ENCODE peak calls at places on chromosome 20, in four cellular contexts. Y, I, C and L are unnamed samples.

GRCh38 chr20:16476032-16476431 is 97.2 kb downstream of the KIF16B start:
- DNase-seq in I (peak), C (peak), Y (no peak), L (peak)

GRCh38 chr20:16362642-16363041 is 210.6 kb downstream of the KIF16B start:
- DNase-seq in C (no peak), I (no peak), Y (no peak), L (no peak)

GRCh38 chr20:1875762-1876161 is 19.4 kb upstream of the SIRPA start:
- DNase-seq in C (no peak), Y (no peak), I (no peak), L (no peak)

GRCh38 chr20:51467971-51468626 is 74.4 kb downstream of the NFATC2 start:
- DNase-seq in I (no peak), Y (no peak), C (no peak), L (no peak)

GRCh38 chr20:401682-402495 is 6.2 kb upstream of the RBCK1 start:
- DNase-seq in I (no peak), Y (no peak), C (no peak), L (peak)

GRCh38 chr20:25563876-25564275 is 21.5 kb downstream of the NINL start:
- DNase-seq in Y (no peak), I (no peak), C (no peak), L (no peak)

GRCh38 chr20:3218307-3218988 is 9.2 kb downstream of the ITPA start:
- DNase-seq in Y (no peak), C (no peak), I (peak), L (peak)

GRCh38 chr20:50048420-50049166 is 64.4 kb downstream of the UBE2V1 start:
- DNase-seq in I (no peak), C (no peak), Y (no peak), L (no peak)

GRCh38 chr20:41734506-41734945 is 116.3 kb upstream of the CHD6 start:
- DNase-seq in I (peak), Y (peak), C (no peak), L (peak)

GRCh38 chr20:31936430-31936829 is 15.4 kb downstream of the PDRG1 start:
- DNase-seq in Y (no peak), C (no peak), I (no peak), L (no peak)

GRCh38 chr20:54708229-54708628 is 232.8 kb downstream of the DOK5 start:
- DNase-seq in C (no peak), Y (no peak), I (no peak), L (no peak)

GRCh38 chr20:6053776-6054688 is at the start of gene LRRN4:
- DNase-seq in I (no peak), Y (no peak), C (no peak), L (peak)

GRCh38 chr20:50534567-50534966 is 24.4 kb downstream of the PTPN1 start:
- DNase-seq in I (no peak), C (no peak), Y (no peak), L (no peak)

GRCh38 chr20:37390891-37391525 is 45.1 kb downstream of the SRC start:
- DNase-seq in I (no peak), C (no peak), Y (no peak), L (peak)

GRCh38 chr20:11581271-11581670 is 336.4 kb upstream of the BTBD3 start:
- DNase-seq in C (no peak), Y (no peak), I (no peak), L (peak)

GRCh38 chr20:19602660-19603389 is 155.2 kb upstream of the RIN2 start:
- DNase-seq in Y (no peak), I (no peak), C (no peak), L (no peak)

GRCh38 chr20:38258545-38259223 is 1.9 kb downstream of the KIAA1755 start:
- DNase-seq in I (no peak), C (no peak), Y (no peak), L (no peak)

GRCh38 chr20:49279677-49280462 is 2.0 kb upstream of the ZNFX1 start:
- DNase-seq in I (no peak), C (no peak), Y (no peak), L (no peak)

GRCh38 chr20:33370296-33370695 is 31.0 kb downstream of the CDK5RAP1 start:
- DNase-seq in Y (no peak), C (no peak), I (no peak), L (no peak)

GRCh38 chr20:3716195-3716834 is 3.9 kb upstream of the SIGLEC1 start:
- DNase-seq in C (no peak), I (peak), Y (peak), L (peak)

GRCh38 chr20:25209911-25210310 is 14.4 kb downstream of the ENTPD6 start:
- DNase-seq in Y (no peak), C (no peak), I (no peak), L (no peak)

GRCh38 chr20:926646-927045 is 10.5 kb upstream of the ANGPT4 start:
- DNase-seq in Y (no peak), C (no peak), I (no peak), L (no peak)

GRCh38 chr20:46461808-46462207 is 51.6 kb downstream of the ZNF334 start:
- DNase-seq in Y (no peak), I (no peak), C (no peak), L (no peak)

GRCh38 chr20:615494-615893 is 5.4 kb upstream of the TCF15 start:
- DNase-seq in C (no peak), I (no peak), Y (no peak), L (no peak)

GRCh38 chr20:3406481-3407425 is 716 bp downstream of the DNAAF9 start:
- DNase-seq in I (peak), Y (no peak), C (no peak), L (peak)

GRCh38 chr20:1818247-1818840 is 76.9 kb upstream of the SIRPA start:
- DNase-seq in I (no peak), C (no peak), Y (no peak), L (no peak)

GRCh38 chr20:33684533-33685327 is 1.5 kb downstream of the E2F1 start:
- DNase-seq in I (peak), Y (no peak), C (no peak), L (no peak)

GRCh38 chr20:50191065-50191565 is 485 bp downstream of the CEBPB start:
- DNase-seq in Y (no peak), I (peak), C (no peak), L (no peak)

GRCh38 chr20:15817351-15817750 is 755.9 kb downstream of the KIF16B start:
- DNase-seq in Y (no peak), C (no peak), I (no peak), L (no peak)

GRCh38 chr20:31560900-31561598 is 44.0 kb upstream of the ID1 start:
- DNase-seq in Y (no peak), C (no peak), I (no peak), L (no peak)

GRCh38 chr20:57848282-57848681 is 138.5 kb upstream of the PMEPA1 start:
- DNase-seq in I (no peak), Y (no peak), C (no peak), L (no peak)

GRCh38 chr20:57849126-57849867 is 139.5 kb upstream of the PMEPA1 start:
- DNase-seq in I (no peak), Y (no peak), C (no peak), L (no peak)

GRCh38 chr20:57849868-57850215 is 140.0 kb upstream of the PMEPA1 start:
- DNase-seq in I (no peak), Y (no peak), C (no peak), L (no peak)

GRCh38 chr20:57844626-57845596 is 135.1 kb upstream of the PMEPA1 start:
- DNase-seq in I (no peak), C (no peak), Y (no peak), L (no peak)

GRCh38 chr20:57847104-57847503 is 137.3 kb upstream of the PMEPA1 start:
- DNase-seq in C (no peak), I (no peak), Y (no peak), L (no peak)
- TF ChIP-seq CBX5 in C (no peak), I (no peak), Y (no peak), L (no peak)

DNA sequence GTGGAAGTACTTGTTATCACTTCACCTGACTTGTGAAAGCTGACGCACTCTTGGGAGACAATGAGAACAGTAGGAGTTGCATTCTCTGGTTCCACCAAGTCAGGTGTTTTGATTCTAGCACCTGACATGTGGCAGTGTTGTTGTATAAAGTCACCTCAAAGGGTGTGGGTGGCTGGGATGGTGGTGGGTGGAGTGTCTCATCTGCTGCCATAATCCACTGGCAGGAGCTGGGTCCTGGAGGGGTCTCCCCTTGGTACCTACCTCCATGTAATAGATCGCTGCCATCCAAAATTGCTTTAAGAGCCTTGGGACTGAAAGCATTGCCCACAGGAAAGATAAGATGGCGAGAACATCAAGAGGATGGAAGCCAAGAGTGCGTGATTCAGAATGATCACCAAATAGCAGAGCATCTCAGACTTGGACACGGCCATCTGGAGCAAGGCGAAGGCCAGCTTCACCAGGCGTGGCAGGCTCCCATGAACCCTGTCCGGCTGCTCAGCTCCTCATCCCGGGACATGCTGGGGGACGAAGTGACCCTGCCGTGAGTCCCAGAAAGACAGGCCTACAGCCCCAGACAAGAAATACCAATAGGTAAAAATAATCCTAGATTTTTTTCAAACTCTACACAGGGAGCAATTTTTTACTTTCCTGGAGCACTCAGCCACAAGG is 56.6 kb downstream of the NPEPL1 start:
- DNase-seq in C (no peak), Y (no peak), I (no peak), L (no peak)
- TF ChIP-seq RAD21 in C (no peak), Y (no peak), I (no peak), L (no peak)

DNA sequence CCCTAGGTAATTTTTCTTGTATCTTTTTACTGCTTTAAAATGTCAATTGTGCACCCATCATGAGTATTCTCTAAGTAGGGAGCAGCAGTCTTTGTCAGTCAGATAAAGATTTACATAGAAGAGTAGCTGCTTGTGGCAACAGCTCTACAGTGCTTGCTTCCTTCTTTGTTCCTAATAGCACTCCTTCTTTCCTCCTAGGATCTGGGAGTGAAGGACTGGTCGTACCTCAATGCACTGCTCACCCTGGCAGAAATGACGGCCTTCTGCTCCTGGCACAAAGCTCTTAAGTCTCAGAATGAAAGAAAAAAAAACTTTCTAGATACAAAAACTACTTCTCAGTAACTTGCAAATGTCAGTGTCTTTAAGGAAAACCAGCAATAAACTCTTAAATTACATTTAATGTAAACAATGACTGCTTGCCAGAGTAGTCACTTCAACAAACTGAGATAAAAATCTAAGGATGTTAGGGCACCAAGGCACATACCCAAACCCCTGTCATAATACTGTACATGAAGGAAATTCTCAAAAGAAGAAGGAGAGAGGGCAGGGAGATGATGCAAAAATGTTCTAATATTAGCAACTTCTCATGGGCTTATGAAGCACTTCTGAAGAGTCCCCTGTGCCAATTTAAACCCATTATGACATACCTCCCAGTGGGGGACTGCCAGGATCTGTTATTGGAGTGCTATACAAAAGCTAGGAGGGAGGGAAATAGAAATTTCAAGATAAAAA is 34.0 kb downstream of the NCOA6 start:
- DNase-seq in I (no peak), C (no peak), Y (no peak), L (no peak)
- TF ChIP-seq CHD2 in I (no peak), C (no peak), Y (no peak), L (no peak)

DNA sequence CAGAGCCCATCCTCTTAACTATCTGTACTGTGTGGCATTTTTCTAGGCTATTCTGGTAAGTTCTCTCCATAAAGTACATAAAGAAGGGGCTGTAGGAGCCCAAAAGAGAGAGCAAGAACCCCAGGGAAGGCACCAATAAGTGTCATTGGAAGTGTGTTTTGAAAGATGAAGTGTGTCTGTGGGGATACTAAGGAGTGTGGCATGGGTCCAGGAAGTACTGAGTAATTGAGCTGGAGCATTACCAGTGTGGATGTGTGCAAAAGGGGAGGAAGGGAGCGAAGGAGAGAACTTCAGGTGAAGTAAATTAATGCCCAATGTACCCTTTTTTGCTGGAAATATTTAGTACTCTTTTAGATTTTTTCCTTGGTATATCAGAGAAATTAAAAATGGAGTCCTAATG is 63.9 kb downstream of the KCNS1 start:
- DNase-seq in Y (no peak), C (no peak), I (no peak), L (no peak)
- TF ChIP-seq CBX5 in Y (no peak), C (no peak), I (no peak), L (no peak)